ENCODE peak calls at places on chromosome 13, in eight cellular contexts. Y is activated CD4-positive, alpha-beta T cell treated with anti-CD3 and anti-CD28 coated beads, Interleukin-2, amount 10 ng/mL, durations not matched to agents 24 days and 14 days; W is body of pancreas; I is NCI-H345; U is omental fat pad; C is DMS153; E is substantia nigra; V is heart right ventricle. P is an unnamed sample.

GRCh38 chr13:39781381-39781780 is 125.9 kb downstream of the COG6 start:
- DNase-seq in Y (no peak), U (no peak), I (no peak), V (no peak), E (no peak), C (no peak), W (no peak), P (no peak)

GRCh38 chr13:47241446-47241845 is 344.6 kb upstream of the HTR2A start:
- DNase-seq in Y (no peak), E (no peak), I (no peak), W (no peak), U (no peak), C (no peak), V (no peak), P (no peak)

GRCh38 chr13:79679334-79679733 is 198.4 kb downstream of the NDFIP2 start:
- DNase-seq in C (peak; percentile 12), E (peak; percentile 39), W (peak; percentile 87), V (peak; percentile 77), I (peak; percentile 54), U (peak; percentile 67), Y (peak; percentile 80), P (peak; percentile 59)

GRCh38 chr13:50672025-50672424 is 171.5 kb downstream of the DLEU7 start:
- DNase-seq in W (peak; percentile 56), Y (no peak), C (no peak), I (no peak), V (no peak), E (no peak), U (no peak), P (no peak)

GRCh38 chr13:59178344-59178743 is 985.4 kb downstream of the DIAPH3 start:
- DNase-seq in E (no peak), U (no peak), W (no peak), Y (no peak), C (no peak), V (no peak), I (peak; percentile 1), P (peak; percentile 19)

GRCh38 chr13:34425307-34425949 is 516.6 kb upstream of the NBEA start:
- DNase-seq in E (no peak), Y (no peak), C (no peak), U (no peak), W (no peak), I (no peak), V (no peak), P (no peak)

GRCh38 chr13:48908381-48909087 is 67.2 kb upstream of the FNDC3A start:
- DNase-seq in E (no peak), Y (no peak), V (no peak), U (no peak), W (no peak), C (no peak), I (no peak), P (peak; percentile 49)

GRCh38 chr13:101892296-101892695 is 439.8 kb downstream of the ITGBL1 start:
- DNase-seq in Y (no peak), E (no peak), V (no peak), U (no peak), C (no peak), I (no peak), W (no peak), P (no peak)

P was measured in A172.